ENCODE peak calls at places on chromosome 7, in five cellular contexts. M, X, Y, B and Q are unnamed samples.

GRCh38 chr7:157271315-157271990 is 65.4 kb upstream of the DNAJB6 start:
- DNase-seq in M (no peak), X (no peak), Y (no peak), B (no peak), Q (peak; percentile 49)

GRCh38 chr7:74449144-74449543 is 4.6 kb upstream of the GTF2IRD1 start:
- DNase-seq in M (no peak), X (no peak), Y (no peak), B (no peak), Q (no peak)

GRCh38 chr7:117158941-117159705 is 163.7 kb downstream of the WNT2 start:
- DNase-seq in M (no peak), X (no peak), Y (no peak), B (no peak), Q (no peak)

GRCh38 chr7:84113906-84114875 is 80.4 kb downstream of the SEMA3A start:
- DNase-seq in M (no peak), X (no peak), Y (no peak), B (no peak), Q (no peak)

GRCh38 chr7:106277976-106278375 is 6.8 kb downstream of the NAMPT start:
- DNase-seq in M (no peak), X (no peak), Y (no peak), B (no peak), Q (no peak)

GRCh38 chr7:34060548-34060947 is 155.2 kb downstream of the BMPER start:
- DNase-seq in M (no peak), X (no peak), Y (no peak), B (no peak), Q (no peak)

GRCh38 chr7:29977926-29978652 is 11.5 kb downstream of the SCRN1 start:
- DNase-seq in M (no peak), X (no peak), Y (no peak), B (no peak), Q (peak; percentile 64)

GRCh38 chr7:55071411-55072188 is 52.8 kb downstream of the EGFR start:
- DNase-seq in M (no peak), X (no peak), Y (no peak), B (no peak), Q (no peak)

GRCh38 chr7:79386688-79387422 is 66.6 kb downstream of the MAGI2 start:
- DNase-seq in M (no peak), X (no peak), Y (no peak), B (no peak), Q (no peak)

GRCh38 chr7:43558071-43558470 is 24.8 kb upstream of the STK17A start:
- DNase-seq in M (no peak), X (no peak), Y (no peak), B (no peak), Q (no peak)

GRCh38 chr7:16991551-16991950 is 109.8 kb upstream of the AGR3 start:
- DNase-seq in M (no peak), X (no peak), Y (no peak), B (no peak), Q (no peak)

GRCh38 chr7:40604601-40605438 is 470.0 kb downstream of the SUGCT start:
- DNase-seq in M (no peak), X (no peak), Y (peak; percentile 25), B (no peak), Q (peak; percentile 58)

GRCh38 chr7:34086064-34086463 is 180.7 kb downstream of the BMPER start:
- DNase-seq in M (no peak), X (no peak), Y (no peak), B (no peak), Q (no peak)

GRCh38 chr7:17133977-17134376 is 164.5 kb upstream of the AHR start:
- DNase-seq in M (no peak), X (no peak), Y (no peak), B (no peak), Q (no peak)

GRCh38 chr7:71507665-71508064 is 375.7 kb downstream of the GALNT17 start:
- DNase-seq in M (no peak), X (no peak), Y (no peak), B (no peak), Q (no peak)

GRCh38 chr7:42694894-42695553 is 216.8 kb downstream of the C7orf25 start:
- DNase-seq in M (no peak), X (no peak), Y (no peak), B (peak; percentile 48), Q (no peak)

GRCh38 chr7:64628721-64629120 is 37.2 kb upstream of the ZNF107 start:
- DNase-seq in M (no peak), X (no peak), Y (no peak), B (no peak), Q (no peak)

GRCh38 chr7:70838292-70838907 is 293.5 kb upstream of the GALNT17 start:
- DNase-seq in M (no peak), X (no peak), Y (no peak), B (no peak), Q (no peak)

GRCh38 chr7:10940748-10941358 is 32.8 kb upstream of the PHF14 start:
- DNase-seq in M (peak; percentile 31), X (peak; percentile 14), Y (no peak), B (peak; percentile 7), Q (peak; percentile 6)

GRCh38 chr7:141483044-141483443 is 68.2 kb upstream of the AGK start:
- DNase-seq in M (no peak), X (no peak), Y (no peak), B (no peak), Q (no peak)

GRCh38 chr7:110534241-110534931 is 556.5 kb upstream of the LRRN3 start:
- DNase-seq in M (no peak), X (no peak), Y (no peak), B (peak; percentile 31), Q (no peak)

GRCh38 chr7:84195295-84196006 is 862 bp upstream of the SEMA3A start:
- DNase-seq in M (no peak), X (no peak), Y (no peak), B (no peak), Q (no peak)

GRCh38 chr7:128794436-128794835 is 2.7 kb downstream of the CCDC136 start:
- DNase-seq in M (no peak), X (no peak), Y (no peak), B (no peak), Q (no peak)

GRCh38 chr7:111855161-111855841 is 293.0 kb upstream of the IMMP2L start:
- DNase-seq in M (no peak), X (no peak), Y (no peak), B (peak; percentile 44), Q (peak; percentile 49)

DNA sequence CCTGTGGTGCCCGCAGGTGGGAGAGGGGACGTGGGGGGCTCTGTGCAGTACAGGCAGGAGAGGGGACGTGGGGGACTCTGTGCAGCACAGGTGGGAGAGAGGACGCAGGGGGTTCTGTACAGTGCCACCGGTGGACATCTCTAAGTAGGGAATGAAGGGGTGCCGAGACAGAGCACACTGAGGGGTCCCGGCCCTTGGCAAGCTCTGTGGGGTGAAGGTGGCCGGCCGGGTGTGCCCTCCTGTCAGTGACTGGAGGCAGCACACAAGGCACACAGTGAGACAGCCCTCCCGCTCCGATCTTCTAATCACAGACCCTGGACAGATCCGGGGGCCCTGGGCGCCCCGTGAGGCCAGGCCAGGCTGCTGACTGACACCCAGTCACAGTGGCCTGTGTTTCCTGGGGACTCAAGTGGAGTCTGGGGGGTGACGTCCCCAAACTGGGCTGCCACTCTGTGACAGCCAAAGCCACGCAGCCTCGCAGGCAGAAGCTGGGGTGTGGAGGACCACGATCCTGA is 11.2 kb downstream of the GPR146 start:
- DNase-seq in M (no peak), X (no peak), Y (no peak), B (no peak), Q (no peak)
- H3K4me3 ChIP-seq in M (no peak overlapping the region), X (peak overlapping the region; percentile 51), Y (peak overlapping the region; percentile 33), B (no peak overlapping the region), Q (no peak overlapping the region)

GRCh38 chr7:135616136-135616535 is 46.2 kb upstream of the STMP1 start:
- DNase-seq in M (no peak), X (no peak), Y (no peak), B (no peak), Q (no peak)

GRCh38 chr7:135620447-135620846 is 41.9 kb upstream of the STMP1 start:
- DNase-seq in M (no peak), X (no peak), Y (no peak), B (no peak), Q (no peak)

GRCh38 chr7:135617781-135618180 is 44.5 kb upstream of the STMP1 start:
- DNase-seq in M (no peak), X (no peak), Y (no peak), B (no peak), Q (no peak)

GRCh38 chr7:135618510-135618909 is 43.8 kb upstream of the STMP1 start:
- DNase-seq in M (no peak), X (no peak), Y (no peak), B (no peak), Q (no peak)

GRCh38 chr7:135620980-135621850 is 41.1 kb upstream of the STMP1 start:
- DNase-seq in M (peak; percentile 29), X (peak; percentile 14), Y (no peak), B (peak; percentile 21), Q (peak; percentile 48)
- H3K36me3 ChIP-seq in M (peaks cover 50% of the 10 kb centered on the region), X (peaks cover 51% of the 10 kb centered on the region), Y (no peaks in the 10 kb centered on the region), B (peaks cover 9% of the 10 kb centered on the region), Q (peaks cover 31% of the 10 kb centered on the region)

DNA sequence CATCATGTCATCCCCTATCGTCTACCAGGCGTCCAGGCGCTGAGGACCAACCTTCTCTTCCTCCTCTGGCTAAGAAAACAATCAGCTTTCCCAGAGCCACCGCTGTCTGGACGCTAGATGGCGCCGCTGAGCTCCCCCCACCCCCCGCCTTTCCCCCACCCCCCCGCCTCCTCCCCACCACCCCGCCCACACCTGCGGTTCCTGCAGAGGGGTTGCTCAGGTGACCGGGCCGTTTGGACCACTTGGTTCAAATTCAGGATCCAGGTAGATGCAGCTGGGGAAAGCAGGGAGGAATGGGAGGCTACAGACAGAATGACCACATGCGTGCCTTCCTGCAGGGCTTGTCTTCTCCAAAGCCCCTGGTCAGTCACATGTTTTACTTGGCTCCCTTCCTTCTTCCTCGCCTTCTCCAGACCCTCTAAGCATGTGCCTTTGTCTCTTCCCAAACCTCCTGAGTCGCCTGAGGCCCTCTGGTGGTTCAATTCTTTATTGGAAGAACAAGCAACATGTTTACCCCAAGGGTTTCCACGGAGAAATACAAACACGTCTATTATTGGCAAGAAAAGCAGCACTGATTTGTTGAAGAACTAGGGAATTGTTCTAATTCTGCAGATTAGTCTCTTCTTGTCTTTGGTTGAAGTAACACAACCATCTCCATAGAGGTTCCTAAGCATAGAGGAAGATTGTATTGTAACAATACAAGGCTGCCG is 24.7 kb downstream of the AOC1 start:
- DNase-seq in M (peak; percentile 42), X (peak; percentile 22), Y (peak; percentile 70), B (peak; percentile 32), Q (peak; percentile 90)
- H3K4me3 ChIP-seq in M (no peak overlapping the region), X (no peak overlapping the region), Y (no peak overlapping the region), B (no peak overlapping the region), Q (peak overlapping the region; percentile 25)

DNA sequence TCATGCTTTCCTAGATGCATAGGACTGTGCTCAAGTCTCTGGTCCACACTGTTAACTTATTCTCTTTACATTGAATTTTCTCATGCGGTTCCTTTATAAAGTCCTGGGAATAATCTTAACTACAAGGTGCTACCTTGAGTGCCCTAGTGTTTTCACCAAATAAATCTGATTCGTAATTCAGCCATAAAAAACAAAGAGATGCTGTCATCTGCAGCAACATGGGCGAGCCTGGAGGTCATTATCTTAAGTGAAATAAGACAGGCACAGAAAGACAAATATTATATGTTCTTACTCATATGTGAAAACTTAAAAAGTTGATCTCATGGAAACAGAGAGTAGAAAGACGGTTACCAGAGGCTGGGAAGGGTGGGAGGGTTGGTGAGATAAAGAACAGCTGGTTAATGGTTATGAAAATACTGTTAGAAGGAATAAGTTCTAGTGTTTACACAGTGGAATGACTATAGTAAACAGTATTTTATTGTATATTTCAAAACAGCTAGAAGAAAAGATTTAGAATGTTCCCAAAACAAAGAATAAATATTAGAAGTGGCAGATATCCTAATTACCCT is 38.3 kb downstream of the NT5C3A start:
- DNase-seq in M (no peak), X (no peak), Y (no peak), B (no peak), Q (no peak)
- H3K36me3 ChIP-seq in M (peaks cover 28% of the 10 kb centered on the region), X (peaks cover 16% of the 10 kb centered on the region), Y (no peaks in the 10 kb centered on the region), B (no peaks in the 10 kb centered on the region), Q (no peaks in the 10 kb centered on the region)